ENCODE peak calls at places on chromosome 13, in nine cellular contexts. One of them, this sample, is unnamed.

GRCh38 chr13:35729926-35730627 is 253.6 kb upstream of the MAB21L1 start:
- DNase-seq in body of pancreas: peak
- DNase-seq in IMR-90: no peak
- DNase-seq in GM12864: no peak
- DNase-seq in colonic mucosa: no peak
- DNase-seq in AG09319: no peak
- DNase-seq in fibroblast of pulmonary artery: no peak
- DNase-seq in fibroblast of the aortic adventitia: no peak
- DNase-seq in adrenal gland: no peak
- DNase-seq in this sample: peak

GRCh38 chr13:74040200-74040599 is 94.0 kb downstream of the KLF12 start:
- DNase-seq in body of pancreas: peak
- DNase-seq in IMR-90: peak
- DNase-seq in GM12864: peak
- DNase-seq in colonic mucosa: peak
- DNase-seq in fibroblast of pulmonary artery: peak
- DNase-seq in AG09319: no peak
- DNase-seq in adrenal gland: peak
- DNase-seq in fibroblast of the aortic adventitia: peak
- DNase-seq in this sample: peak

GRCh38 chr13:27203854-27204253 is 32.2 kb upstream of the USP12 start:
- DNase-seq in body of pancreas: peak
- DNase-seq in fibroblast of pulmonary artery: peak
- DNase-seq in GM12864: no peak
- DNase-seq in adrenal gland: no peak
- DNase-seq in AG09319: no peak
- DNase-seq in IMR-90: peak
- DNase-seq in colonic mucosa: no peak
- DNase-seq in fibroblast of the aortic adventitia: peak
- DNase-seq in this sample: no peak

GRCh38 chr13:22040810-22041364 is 370.0 kb downstream of the FGF9 start:
- DNase-seq in fibroblast of the aortic adventitia: no peak
- DNase-seq in fibroblast of pulmonary artery: no peak
- DNase-seq in AG09319: no peak
- DNase-seq in colonic mucosa: no peak
- DNase-seq in adrenal gland: no peak
- DNase-seq in body of pancreas: peak
- DNase-seq in IMR-90: no peak
- DNase-seq in GM12864: no peak
- DNase-seq in this sample: no peak

GRCh38 chr13:75347925-75348324 is 134.0 kb downstream of the TBC1D4 start:
- DNase-seq in fibroblast of pulmonary artery: no peak
- DNase-seq in body of pancreas: no peak
- DNase-seq in adrenal gland: no peak
- DNase-seq in GM12864: no peak
- DNase-seq in IMR-90: no peak
- DNase-seq in fibroblast of the aortic adventitia: no peak
- DNase-seq in colonic mucosa: no peak
- DNase-seq in AG09319: no peak
- DNase-seq in this sample: no peak

GRCh38 chr13:63942372-63942771 is 2526.7 kb upstream of the PCDH20 start:
- DNase-seq in colonic mucosa: no peak
- DNase-seq in GM12864: no peak
- DNase-seq in fibroblast of the aortic adventitia: peak
- DNase-seq in AG09319: no peak
- DNase-seq in adrenal gland: no peak
- DNase-seq in fibroblast of pulmonary artery: peak
- DNase-seq in body of pancreas: no peak
- DNase-seq in IMR-90: peak
- DNase-seq in this sample: no peak

GRCh38 chr13:20402881-20403280 is 122.8 kb downstream of the CRYL1 start:
- DNase-seq in fibroblast of the aortic adventitia: no peak
- DNase-seq in IMR-90: no peak
- DNase-seq in adrenal gland: no peak
- DNase-seq in colonic mucosa: no peak
- DNase-seq in fibroblast of pulmonary artery: no peak
- DNase-seq in GM12864: no peak
- DNase-seq in AG09319: no peak
- DNase-seq in body of pancreas: no peak
- DNase-seq in this sample: no peak

GRCh38 chr13:112689498-112690241 is at the start of gene ATP11A:
- DNase-seq in fibroblast of pulmonary artery: peak
- DNase-seq in body of pancreas: peak
- DNase-seq in AG09319: peak
- DNase-seq in colonic mucosa: peak
- DNase-seq in IMR-90: peak
- DNase-seq in GM12864: peak
- DNase-seq in fibroblast of the aortic adventitia: peak
- DNase-seq in adrenal gland: peak
- DNase-seq in this sample: peak

GRCh38 chr13:59774511-59774911 is 389.2 kb downstream of the DIAPH3 start:
- DNase-seq in fibroblast of pulmonary artery: peak
- DNase-seq in fibroblast of the aortic adventitia: peak
- DNase-seq in body of pancreas: no peak
- DNase-seq in adrenal gland: no peak
- DNase-seq in AG09319: peak
- DNase-seq in colonic mucosa: no peak
- DNase-seq in GM12864: no peak
- DNase-seq in IMR-90: peak
- DNase-seq in this sample: no peak

GRCh38 chr13:102091231-102091630 is 310.6 kb downstream of the FGF14 start:
- DNase-seq in colonic mucosa: no peak
- DNase-seq in body of pancreas: no peak
- DNase-seq in adrenal gland: no peak
- DNase-seq in fibroblast of the aortic adventitia: no peak
- DNase-seq in GM12864: no peak
- DNase-seq in IMR-90: no peak
- DNase-seq in AG09319: no peak
- DNase-seq in fibroblast of pulmonary artery: no peak
- DNase-seq in this sample: no peak

GRCh38 chr13:105491345-105491744 is 1044.1 kb downstream of the EFNB2 start:
- DNase-seq in adrenal gland: no peak
- DNase-seq in AG09319: no peak
- DNase-seq in fibroblast of pulmonary artery: no peak
- DNase-seq in fibroblast of the aortic adventitia: no peak
- DNase-seq in colonic mucosa: no peak
- DNase-seq in IMR-90: no peak
- DNase-seq in body of pancreas: no peak
- DNase-seq in GM12864: no peak
- DNase-seq in this sample: no peak

GRCh38 chr13:34076319-34076718 is 258.4 kb downstream of the RFC3 start:
- DNase-seq in colonic mucosa: no peak
- DNase-seq in IMR-90: no peak
- DNase-seq in AG09319: no peak
- DNase-seq in GM12864: no peak
- DNase-seq in fibroblast of the aortic adventitia: peak
- DNase-seq in fibroblast of pulmonary artery: no peak
- DNase-seq in adrenal gland: no peak
- DNase-seq in body of pancreas: no peak
- DNase-seq in this sample: no peak

GRCh38 chr13:59422646-59423045 is 741.1 kb downstream of the DIAPH3 start:
- DNase-seq in colonic mucosa: no peak
- DNase-seq in GM12864: no peak
- DNase-seq in fibroblast of pulmonary artery: no peak
- DNase-seq in body of pancreas: no peak
- DNase-seq in adrenal gland: no peak
- DNase-seq in fibroblast of the aortic adventitia: no peak
- DNase-seq in AG09319: no peak
- DNase-seq in IMR-90: peak
- DNase-seq in this sample: no peak

DNA sequence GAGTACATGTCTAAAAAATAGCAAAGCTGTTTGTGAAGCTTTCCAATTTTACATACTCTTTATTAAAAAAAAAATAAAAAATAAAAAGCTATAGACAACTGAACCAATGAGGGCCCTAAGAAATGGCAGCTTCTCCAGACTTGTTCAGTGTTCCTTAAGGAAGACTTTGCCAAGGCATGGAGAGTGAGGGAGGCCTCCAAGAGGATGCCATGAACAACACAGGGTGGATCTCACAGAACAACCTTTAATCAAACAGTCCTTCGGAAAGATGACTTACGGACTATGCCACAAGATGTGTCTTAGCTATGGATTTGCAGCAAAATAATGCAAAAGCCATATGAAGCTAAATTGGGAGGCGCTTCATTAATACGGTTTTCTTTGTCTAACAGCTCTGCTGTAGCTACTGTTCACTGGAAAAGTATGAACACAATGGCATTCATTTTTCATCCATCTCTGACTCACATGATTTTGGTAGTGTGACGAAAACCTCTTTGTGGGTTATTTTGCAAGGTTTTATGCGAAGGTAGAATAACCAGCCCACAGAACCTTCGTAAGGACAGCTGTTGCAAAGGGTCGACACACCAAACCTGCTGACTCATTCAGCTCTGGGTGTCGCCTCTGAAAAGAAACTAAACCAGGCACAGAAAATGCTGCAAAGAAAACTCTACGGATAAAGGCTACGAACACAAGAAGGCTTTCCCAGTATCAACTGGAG is 27.7 kb downstream of the EFNB2 start:
- DNase-seq in colonic mucosa: no peak
- DNase-seq in adrenal gland: no peak
- DNase-seq in body of pancreas: no peak
- DNase-seq in IMR-90: peak
- DNase-seq in fibroblast of the aortic adventitia: peak
- DNase-seq in fibroblast of pulmonary artery: peak
- DNase-seq in GM12864: no peak
- DNase-seq in AG09319: no peak
- DNase-seq in this sample: no peak
- TF ChIP-seq CTCF in colonic mucosa: no peak
- TF ChIP-seq CTCF in adrenal gland: no peak
- TF ChIP-seq CTCF in body of pancreas: no peak
- TF ChIP-seq CTCF in IMR-90: no peak
- TF ChIP-seq CTCF in fibroblast of the aortic adventitia: no peak
- TF ChIP-seq CTCF in fibroblast of pulmonary artery: no peak
- TF ChIP-seq CTCF in GM12864: no peak
- TF ChIP-seq CTCF in AG09319: no peak
- TF ChIP-seq CTCF in this sample: no peak

DNA sequence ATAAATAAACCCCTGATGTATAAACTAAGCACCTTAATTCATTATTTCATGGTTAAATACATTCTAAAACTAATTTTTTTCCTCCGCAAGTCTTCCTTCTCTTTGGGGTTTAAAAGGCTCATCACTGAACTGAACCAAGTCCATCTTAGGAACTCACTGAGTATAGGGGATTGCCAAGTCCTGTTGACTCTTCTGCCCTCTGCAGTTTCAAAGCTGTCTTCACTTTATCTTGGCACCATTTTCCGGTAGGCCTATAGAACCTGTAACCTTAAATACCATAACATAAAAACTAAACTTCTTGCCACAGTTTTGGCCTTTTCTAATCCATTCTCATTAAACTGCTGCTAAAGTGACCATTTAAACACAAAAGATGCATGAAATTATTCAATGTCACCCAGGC is 66.5 kb upstream of the USPL1 start:
- DNase-seq in body of pancreas: peak
- DNase-seq in colonic mucosa: no peak
- DNase-seq in fibroblast of pulmonary artery: peak
- DNase-seq in GM12864: no peak
- DNase-seq in IMR-90: peak
- DNase-seq in AG09319: no peak
- DNase-seq in adrenal gland: no peak
- DNase-seq in fibroblast of the aortic adventitia: peak
- DNase-seq in this sample: no peak
- TF ChIP-seq CTCF in body of pancreas: peak
- TF ChIP-seq CTCF in colonic mucosa: peak
- TF ChIP-seq CTCF in fibroblast of pulmonary artery: peak
- TF ChIP-seq CTCF in GM12864: peak
- TF ChIP-seq CTCF in IMR-90: peak
- TF ChIP-seq CTCF in AG09319: peak
- TF ChIP-seq CTCF in adrenal gland: peak
- TF ChIP-seq CTCF in fibroblast of the aortic adventitia: peak
- TF ChIP-seq CTCF in this sample: peak

GRCh38 chr13:39765801-39766463 is 110.5 kb downstream of the COG6 start:
- DNase-seq in AG09319: no peak
- DNase-seq in GM12864: no peak
- DNase-seq in fibroblast of pulmonary artery: no peak
- DNase-seq in fibroblast of the aortic adventitia: no peak
- DNase-seq in body of pancreas: peak
- DNase-seq in adrenal gland: no peak
- DNase-seq in IMR-90: no peak
- DNase-seq in colonic mucosa: peak
- DNase-seq in this sample: peak
- TF ChIP-seq CTCF in AG09319: peak
- TF ChIP-seq CTCF in GM12864: peak
- TF ChIP-seq CTCF in fibroblast of pulmonary artery: peak
- TF ChIP-seq CTCF in fibroblast of the aortic adventitia: no peak
- TF ChIP-seq CTCF in body of pancreas: no peak
- TF ChIP-seq CTCF in adrenal gland: no peak
- TF ChIP-seq CTCF in IMR-90: peak
- TF ChIP-seq CTCF in colonic mucosa: peak
- TF ChIP-seq CTCF in this sample: peak

GRCh38 chr13:79500829-79501228 is 19.9 kb downstream of the NDFIP2 start:
- DNase-seq in fibroblast of pulmonary artery: no peak
- DNase-seq in GM12864: no peak
- DNase-seq in body of pancreas: no peak
- DNase-seq in AG09319: no peak
- DNase-seq in adrenal gland: no peak
- DNase-seq in colonic mucosa: no peak
- DNase-seq in IMR-90: no peak
- DNase-seq in fibroblast of the aortic adventitia: no peak
- DNase-seq in this sample: no peak

GRCh38 chr13:79503473-79504017 is 22.6 kb downstream of the NDFIP2 start:
- DNase-seq in AG09319: no peak
- DNase-seq in adrenal gland: no peak
- DNase-seq in body of pancreas: no peak
- DNase-seq in IMR-90: no peak
- DNase-seq in fibroblast of pulmonary artery: no peak
- DNase-seq in fibroblast of the aortic adventitia: no peak
- DNase-seq in colonic mucosa: no peak
- DNase-seq in GM12864: no peak
- DNase-seq in this sample: no peak

GRCh38 chr13:79497852-79498251 is 16.9 kb downstream of the NDFIP2 start:
- DNase-seq in colonic mucosa: no peak
- DNase-seq in fibroblast of the aortic adventitia: no peak
- DNase-seq in body of pancreas: no peak
- DNase-seq in AG09319: no peak
- DNase-seq in fibroblast of pulmonary artery: no peak
- DNase-seq in GM12864: no peak
- DNase-seq in IMR-90: no peak
- DNase-seq in adrenal gland: no peak
- DNase-seq in this sample: no peak

GRCh38 chr13:79501538-79502232 is 20.7 kb downstream of the NDFIP2 start:
- DNase-seq in GM12864: no peak
- DNase-seq in body of pancreas: no peak
- DNase-seq in AG09319: no peak
- DNase-seq in fibroblast of the aortic adventitia: no peak
- DNase-seq in fibroblast of pulmonary artery: no peak
- DNase-seq in colonic mucosa: no peak
- DNase-seq in IMR-90: peak
- DNase-seq in adrenal gland: no peak
- DNase-seq in this sample: no peak

DNA sequence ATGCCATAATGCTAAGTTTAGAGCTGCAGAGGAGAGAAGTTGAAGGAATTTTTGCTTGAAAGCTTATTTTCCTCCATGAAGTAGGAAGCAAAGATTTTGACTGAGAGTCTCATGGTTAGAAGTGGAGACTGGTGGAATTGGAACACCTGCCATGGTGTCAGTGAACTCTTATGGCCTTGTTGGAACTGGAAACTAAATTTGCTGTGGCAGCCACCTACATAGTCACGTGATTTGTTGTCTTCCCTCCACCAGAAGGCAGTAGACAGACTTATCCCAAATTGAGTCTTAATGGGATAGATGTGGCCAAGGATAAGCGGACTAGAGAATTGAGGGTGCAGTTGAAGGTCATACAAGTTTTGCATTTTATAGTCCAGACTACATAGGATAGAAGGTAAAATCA is 22.1 kb downstream of the NDFIP2 start:
- DNase-seq in colonic mucosa: no peak
- DNase-seq in body of pancreas: no peak
- DNase-seq in adrenal gland: no peak
- DNase-seq in AG09319: no peak
- DNase-seq in fibroblast of the aortic adventitia: no peak
- DNase-seq in fibroblast of pulmonary artery: no peak
- DNase-seq in IMR-90: no peak
- DNase-seq in GM12864: no peak
- DNase-seq in this sample: no peak
- TF ChIP-seq CTCF in colonic mucosa: no peak
- TF ChIP-seq CTCF in body of pancreas: no peak
- TF ChIP-seq CTCF in adrenal gland: no peak
- TF ChIP-seq CTCF in AG09319: no peak
- TF ChIP-seq CTCF in fibroblast of the aortic adventitia: no peak
- TF ChIP-seq CTCF in fibroblast of pulmonary artery: no peak
- TF ChIP-seq CTCF in IMR-90: no peak
- TF ChIP-seq CTCF in GM12864: no peak
- TF ChIP-seq CTCF in this sample: no peak

This sample was measured in heart left ventricle.